ENCODE peak calls at places on chromosomes 11 and 22, in six cellular contexts. R is keratinocyte, O is GM12878, Z is spleen, Y is choroid plexus epithelial cell, G is right atrium auricular region. L is an unnamed sample.

GRCh38 chr22:45678961-45679912 is 7.6 kb downstream of the ATXN10 start:
- DNase-seq in R (no peak), O (peak), Z (no peak), Y (no peak), G (no peak), L (peak)

GRCh38 chr11:91932151-91932821 is 292.3 kb upstream of the FAT3 start:
- DNase-seq in R (no peak), O (no peak), Z (no peak), Y (no peak), G (no peak), L (no peak)

GRCh38 chr11:131353761-131354160 is 16.7 kb upstream of the NTM start:
- DNase-seq in R (no peak), O (no peak), Z (no peak), Y (no peak), G (no peak), L (no peak)

GRCh38 chr11:18011633-18012313 is 1.1 kb downstream of the SERGEF start:
- DNase-seq in R (no peak), O (no peak), Z (peak), Y (no peak), G (no peak), L (no peak)

GRCh38 chr11:86919557-86920210 is 35.5 kb downstream of the FZD4 start:
- DNase-seq in R (no peak), O (no peak), Z (no peak), Y (peak), G (no peak), L (no peak)

GRCh38 chr22:46085831-46086576 is 64.3 kb upstream of the PPARA start:
- DNase-seq in R (no peak), O (no peak), Z (peak), Y (no peak), G (peak), L (no peak)

GRCh38 chr11:85826096-85826855 is 15.3 kb upstream of the SYTL2 start:
- DNase-seq in R (no peak), O (no peak), Z (no peak), Y (peak), G (no peak), L (no peak)

GRCh38 chr11:130413383-130414106 is 14.9 kb downstream of the ADAMTS8 start:
- DNase-seq in R (peak), O (no peak), Z (no peak), Y (peak), G (no peak), L (no peak)

GRCh38 chr11:121067453-121067852 is 33.6 kb upstream of the TECTA start:
- DNase-seq in R (no peak), O (no peak), Z (no peak), Y (peak), G (no peak), L (no peak)

GRCh38 chr11:101180481-101180880 is 50.9 kb upstream of the PGR start:
- DNase-seq in R (no peak), O (no peak), Z (no peak), Y (no peak), G (no peak), L (no peak)

DNA sequence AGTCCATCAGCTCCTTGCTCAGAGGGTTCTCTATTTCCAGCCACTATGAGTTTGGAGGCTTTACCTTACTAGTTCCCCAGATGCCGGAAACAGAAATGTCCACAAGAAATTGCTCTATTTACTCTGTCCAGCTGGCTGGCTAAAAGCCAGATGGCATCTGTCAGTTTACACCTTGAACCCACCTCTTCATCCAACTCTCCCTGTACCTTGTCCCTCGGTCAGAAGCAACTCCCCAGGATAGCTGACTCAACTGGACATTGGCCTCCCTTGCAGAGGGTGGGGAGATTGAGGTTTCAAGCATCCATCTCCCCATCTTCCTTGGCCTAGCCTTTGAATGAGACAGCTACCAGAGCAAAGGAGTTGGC is 1.7 kb downstream of the C2CD2L start:
- DNase-seq in R (no peak), O (no peak), Z (peak), Y (no peak), G (no peak), L (no peak)
- H3K4me3 ChIP-seq in R (no peak), O (peak), Z (peak), Y (peak), G (peak), L (peak)

DNA sequence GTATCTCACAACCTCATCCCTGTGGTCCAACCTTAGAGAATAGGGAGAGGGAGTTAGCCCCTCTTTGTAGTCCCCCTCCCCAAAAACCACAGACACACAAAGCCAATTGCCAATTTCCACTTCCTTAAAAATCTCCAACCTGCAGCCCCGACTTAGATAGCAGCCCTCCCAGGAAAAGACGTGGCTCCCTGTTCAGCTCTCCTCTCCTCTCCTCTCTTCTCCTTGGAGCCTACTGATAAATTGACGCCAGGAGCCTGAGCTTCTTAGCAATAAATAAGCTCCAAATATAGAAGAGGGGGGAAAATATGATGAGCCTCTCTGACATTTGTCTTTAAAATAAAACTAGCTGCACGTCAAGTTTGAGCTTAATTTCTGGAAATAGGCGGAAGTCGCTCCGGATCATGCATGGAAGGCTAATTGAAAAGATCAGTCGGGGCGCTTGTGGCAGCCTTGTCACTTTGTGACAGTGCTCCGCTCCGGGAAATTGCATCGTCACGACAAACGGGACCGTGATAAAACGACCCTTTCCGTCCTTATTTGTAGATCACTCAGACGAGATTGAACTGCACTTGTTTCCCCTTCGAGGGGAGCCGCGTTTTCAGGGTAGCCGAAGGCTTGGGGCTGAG is 7.2 kb downstream of the PAX6 start:
- DNase-seq in R (no peak), O (no peak), Z (no peak), Y (no peak), G (no peak), L (no peak)
- H3K4me3 ChIP-seq in R (no peak), O (peak), Z (no peak), Y (no peak), G (no peak), L (no peak)

DNA sequence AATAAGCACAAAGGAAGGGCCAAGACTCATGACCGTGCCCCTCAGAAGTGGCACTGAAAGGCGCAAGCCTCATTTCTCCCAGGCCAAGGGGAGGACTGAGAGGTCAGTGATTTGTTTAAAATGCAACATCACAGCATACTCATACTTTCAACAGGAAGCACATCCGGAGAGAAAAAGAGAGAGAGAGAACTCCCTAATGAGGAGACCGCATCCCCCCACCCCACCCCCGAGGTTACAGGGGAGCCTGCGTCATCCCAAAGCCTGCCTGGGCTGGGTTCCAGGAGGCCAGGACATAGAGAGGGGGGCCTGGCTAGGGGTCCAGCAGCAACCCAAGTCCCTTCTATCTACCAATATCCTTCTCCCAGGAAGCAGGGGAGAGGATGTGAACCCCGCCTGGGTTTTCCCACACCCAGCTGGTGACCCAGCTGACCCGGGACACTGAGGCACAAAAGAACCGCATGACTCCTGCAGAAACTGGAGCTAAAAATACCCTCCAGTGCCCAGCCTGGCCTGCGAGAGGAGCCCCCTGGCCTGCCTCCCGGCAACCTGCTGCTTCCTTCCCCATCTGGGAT is 3.8 kb downstream of the CSNK1E start:
- DNase-seq in R (no peak), O (peak), Z (peak), Y (peak), G (peak), L (peak)
- H3K4me3 ChIP-seq in R (peak), O (peak), Z (no peak), Y (peak), G (peak), L (peak)

DNA sequence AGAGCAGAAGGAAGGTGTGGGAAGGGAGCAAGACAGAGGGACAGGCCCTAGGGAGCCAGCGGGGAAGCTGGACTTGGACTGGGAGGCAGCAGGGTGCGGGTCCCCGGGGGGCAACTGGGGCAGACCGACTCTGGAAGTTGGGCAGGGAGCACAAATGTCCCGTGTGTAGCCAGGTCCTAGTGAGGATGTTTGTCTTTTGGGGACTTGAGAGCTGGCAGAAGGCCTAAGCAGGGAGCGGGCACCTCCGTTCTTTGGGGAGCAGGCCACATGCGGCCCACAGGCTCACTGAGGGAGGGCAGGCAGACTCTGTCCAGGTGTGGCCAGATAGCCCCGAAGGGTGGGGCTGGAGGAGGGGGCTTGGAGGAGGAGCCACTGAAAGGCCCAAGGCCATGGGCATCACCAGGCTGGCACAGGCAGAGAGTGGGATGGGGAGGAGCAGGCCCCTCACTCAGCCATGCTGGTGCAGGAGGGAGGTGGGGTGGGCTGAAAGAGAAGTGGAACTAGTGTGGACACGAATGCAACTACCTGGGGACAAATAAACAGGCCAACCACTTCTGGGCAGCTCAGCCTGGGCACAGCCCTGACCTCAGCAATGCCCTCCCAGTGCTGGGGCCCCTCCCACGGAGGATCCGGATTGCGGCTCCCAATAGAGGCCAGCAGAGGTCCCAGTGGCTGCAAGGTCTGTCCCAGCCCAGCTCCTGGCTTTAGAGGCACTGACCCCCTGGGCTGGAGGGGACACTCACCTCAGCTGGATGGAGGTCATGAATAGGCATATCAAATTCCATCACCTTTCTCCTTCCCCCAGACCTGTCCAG is 1.3 kb upstream of the SCARF2 start:
- DNase-seq in R (no peak), O (no peak), Z (peak), Y (no peak), G (no peak), L (no peak)
- H3K4me3 ChIP-seq in R (no peak), O (no peak), Z (no peak), Y (peak), G (peak), L (no peak)